ENCODE peak calls at places on chromosomes 1 and 21, in six cellular contexts. M is ascending aorta; G is NCI-H510A treated with DMSO at 0.1 percent for 48 hours; C is cerebellum; W is activated T-helper 1 cell treated with anti-CD3 and anti-CD28 coated beads, Interleukin-2, amount 50 U/mL, for 16 hours; F is hepatocyte. P is an unnamed sample.

GRCh38 chr1:17434016-17434415 is 5.5 kb downstream of the RCC2 start:
- DNase-seq in M (no peak), G (no peak), C (no peak), W (no peak), F (no peak), P (no peak)

GRCh38 chr1:19345391-19345790 is 33.3 kb downstream of the SLC66A1 start:
- DNase-seq in M (no peak), G (no peak), C (peak; percentile 50), W (no peak), F (no peak), P (no peak)

GRCh38 chr21:39184050-39184980 is 1.1 kb upstream of the PSMG1 start:
- DNase-seq in M (no peak), G (peak; percentile 40), C (no peak), W (no peak), F (no peak), P (no peak)

GRCh38 chr1:109199710-109200109 is 14.0 kb upstream of the SARS1 start:
- DNase-seq in M (no peak), G (no peak), C (no peak), W (no peak), F (no peak), P (no peak)

GRCh38 chr1:209769171-209769904 is 13.5 kb downstream of the TRAF3IP3 start:
- DNase-seq in M (peak; percentile 92), G (no peak), C (no peak), W (peak; percentile 47), F (peak; percentile 24), P (no peak)

GRCh38 chr1:45929257-45929687 is 125.9 kb downstream of the MAST2 start:
- DNase-seq in M (no peak), G (no peak), C (no peak), W (no peak), F (peak; percentile 57), P (no peak)

GRCh38 chr21:23488245-23488644 is 2119.0 kb downstream of the MRPL39 start:
- DNase-seq in M (no peak), G (no peak), C (no peak), W (no peak), F (no peak), P (no peak)

GRCh38 chr1:219329606-219330005 is 155.9 kb downstream of the LYPLAL1 start:
- DNase-seq in M (no peak), G (no peak), C (no peak), W (no peak), F (no peak), P (no peak)

GRCh38 chr1:70134148-70134547 is 71.2 kb downstream of the LRRC40 start:
- DNase-seq in M (no peak), G (no peak), C (no peak), W (no peak), F (no peak), P (no peak)

GRCh38 chr1:233193741-233194140 is 101.8 kb downstream of the PCNX2 start:
- DNase-seq in M (no peak), G (no peak), C (no peak), W (no peak), F (no peak), P (no peak)

GRCh38 chr1:92910081-92910480 is 51.2 kb downstream of the DIPK1A start:
- DNase-seq in M (no peak), G (no peak), C (no peak), W (no peak), F (no peak), P (no peak)

GRCh38 chr1:230632273-230632873 is 9.9 kb upstream of the COG2 start:
- DNase-seq in M (no peak), G (peak; percentile 78), C (peak; percentile 78), W (no peak), F (peak; percentile 60), P (peak; percentile 54)

GRCh38 chr1:40769815-40770214 is 13.8 kb upstream of the KCNQ4 start:
- DNase-seq in M (no peak), G (no peak), C (no peak), W (no peak), F (no peak), P (no peak)

GRCh38 chr21:45209046-45209445 is 78.6 kb downstream of the POFUT2 start:
- DNase-seq in M (no peak), G (no peak), C (no peak), W (no peak), F (no peak), P (no peak)

GRCh38 chr1:109275706-109276345 is 7.1 kb downstream of the PSRC1 start:
- DNase-seq in M (no peak), G (no peak), C (no peak), W (no peak), F (no peak), P (no peak)

GRCh38 chr1:7784492-7785071 is 491 bp downstream of the PER3 start:
- DNase-seq in M (peak; percentile 72), G (peak; percentile 72), C (peak; percentile 34), W (no peak), F (no peak), P (no peak)

GRCh38 chr1:109298666-109299086 is 8.1 kb downstream of the MYBPHL start:
- DNase-seq in M (no peak), G (no peak), C (no peak), W (no peak), F (no peak), P (no peak)

GRCh38 chr21:41985662-41986416 is 24.3 kb downstream of the ZBTB21 start:
- DNase-seq in M (no peak), G (no peak), C (no peak), W (no peak), F (no peak), P (peak; percentile 70)

GRCh38 chr1:101592861-101593260 is 356.0 kb downstream of the S1PR1 start:
- DNase-seq in M (no peak), G (peak; percentile 4), C (no peak), W (no peak), F (no peak), P (no peak)

GRCh38 chr1:208219098-208219658 is 25.0 kb downstream of the PLXNA2 start:
- DNase-seq in M (no peak), G (no peak), C (no peak), W (no peak), F (no peak), P (no peak)

GRCh38 chr1:17587693-17588047 is 48.2 kb downstream of the ARHGEF10L start:
- DNase-seq in M (no peak), G (no peak), C (no peak), W (no peak), F (peak; percentile 55), P (no peak)

GRCh38 chr1:228341450-228341813 is 65.2 kb downstream of the TRIM11 start:
- DNase-seq in M (peak; percentile 55), G (no peak), C (no peak), W (no peak), F (no peak), P (no peak)

GRCh38 chr1:111748618-111749337 is 6.9 kb upstream of the DDX20 start:
- DNase-seq in M (no peak), G (no peak), C (no peak), W (no peak), F (no peak), P (no peak)

GRCh38 chr1:204565617-204566582 is 49.7 kb downstream of the MDM4 start:
- DNase-seq in M (no peak), G (peak; percentile 96), C (peak; percentile 86), W (no peak), F (peak; percentile 85), P (peak; percentile 85)

GRCh38 chr1:36845802-36846201 is 188.5 kb downstream of the GRIK3 start:
- DNase-seq in M (no peak), G (no peak), C (peak; percentile 7), W (no peak), F (no peak), P (no peak)

GRCh38 chr21:34613679-34614442 is 1.1 kb downstream of the RCAN1 start:
- DNase-seq in M (no peak), G (no peak), C (no peak), W (no peak), F (peak; percentile 32), P (no peak)

GRCh38 chr21:36065497-36066036 is 4.3 kb upstream of the CBR1 start:
- DNase-seq in M (no peak), G (no peak), C (no peak), W (no peak), F (peak; percentile 43), P (no peak)

GRCh38 chr21:42302292-42302650 is 12.9 kb downstream of the TFF3 start:
- DNase-seq in M (no peak), G (no peak), C (no peak), W (no peak), F (no peak), P (no peak)

GRCh38 chr1:72285074-72285425 is 2.7 kb upstream of the NEGR1 start:
- DNase-seq in M (peak; percentile 63), G (no peak), C (peak; percentile 53), W (no peak), F (peak; percentile 6), P (no peak)

GRCh38 chr1:205766038-205766437 is 9.2 kb downstream of the RAB29 start:
- DNase-seq in M (no peak), G (no peak), C (no peak), W (no peak), F (no peak), P (no peak)

GRCh38 chr1:25343872-25344271 is 5.7 kb downstream of the TMEM50A start:
- DNase-seq in M (no peak), G (no peak), C (no peak), W (no peak), F (no peak), P (no peak)

GRCh38 chr1:22780696-22781095 is 70.1 kb downstream of the EPHB2 start:
- DNase-seq in M (no peak), G (no peak), C (no peak), W (no peak), F (no peak), P (no peak)

GRCh38 chr21:41152149-41152548 is 15.8 kb upstream of the BACE2 start:
- DNase-seq in M (no peak), G (no peak), C (no peak), W (no peak), F (no peak), P (no peak)

GRCh38 chr1:158426137-158426536 is at the start of gene OR10K2:
- DNase-seq in M (no peak), G (no peak), C (no peak), W (no peak), F (no peak), P (no peak)

GRCh38 chr1:178572604-178573003 is 59.7 kb downstream of the TEX35 start:
- DNase-seq in M (no peak), G (no peak), C (no peak), W (no peak), F (no peak), P (no peak)

GRCh38 chr21:41850085-41850484 is 29.1 kb downstream of the PRDM15 start:
- DNase-seq in M (no peak), G (no peak), C (no peak), W (no peak), F (no peak), P (no peak)

GRCh38 chr1:47991187-47991586 is 6.0 kb downstream of the TRABD2B start:
- DNase-seq in M (no peak), G (no peak), C (no peak), W (no peak), F (no peak), P (no peak)